ENCODE peak calls at places on chromosomes 11 and 22, in seven cellular contexts. O is adipocyte; E is effector memory CD8-positive, alpha-beta T cell; R is activated effector memory CD4-positive, alpha-beta T cell treated with anti-CD3 and anti-CD28 coated beads, Interleukin-2, amount 50 U/mL, for 16 hours; P is pulmonary artery endothelial cell; U is GM23248; I is stimulated activated CD8-positive, alpha-beta memory T cell treated with anti-CD3 and anti-CD28 coated beads, Interleukin-12 subunit alpha, Interleukin-12 subunit beta, amount 100 ng/mL, for 1 hour. J is an unnamed sample.

GRCh38 chr22:43867839-43868652 is 5.7 kb upstream of the SULT4A1 start:
- DNase-seq in O (peak; percentile 84), E (peak; percentile 7), R (peak; percentile 67), P (no peak), U (peak; percentile 71), I (no peak), J (no peak)

GRCh38 chr22:29306830-29307657 is 594 bp downstream of the GAS2L1 start:
- DNase-seq in O (peak; percentile 95), E (no peak), R (peak; percentile 79), P (no peak), U (peak; percentile 94), I (no peak), J (no peak)

GRCh38 chr11:125175166-125175565 is 10.6 kb downstream of the PKNOX2 start:
- DNase-seq in O (no peak), E (no peak), R (no peak), P (no peak), U (no peak), I (no peak), J (no peak)

GRCh38 chr22:46116491-46116958 is 33.8 kb upstream of the PPARA start:
- DNase-seq in O (peak; percentile 94), E (peak; percentile 74), R (peak; percentile 93), P (peak; percentile 63), U (peak; percentile 92), I (peak; percentile 81), J (peak; percentile 34)

GRCh38 chr11:111730871-111731591 is 35.2 kb downstream of the PPP2R1B start:
- DNase-seq in O (peak; percentile 48), E (no peak), R (no peak), P (no peak), U (peak; percentile 51), I (no peak), J (peak; percentile 52)

GRCh38 chr11:93396356-93396755 is 65.8 kb downstream of the DEUP1 start:
- DNase-seq in O (peak; percentile 51), E (no peak), R (no peak), P (no peak), U (peak; percentile 12), I (no peak), J (no peak)

GRCh38 chr11:84558085-84558905 is 1068.8 kb downstream of the DLG2 start:
- DNase-seq in O (peak; percentile 76), E (no peak), R (no peak), P (peak; percentile 2), U (peak; percentile 76), I (no peak), J (peak; percentile 14)

GRCh38 chr11:68200639-68201038 is 12.5 kb downstream of the KMT5B start:
- DNase-seq in O (peak; percentile 88), E (no peak), R (no peak), P (no peak), U (peak; percentile 93), I (no peak), J (no peak)

GRCh38 chr11:116881153-116881552 is 43.7 kb upstream of the APOA1 start:
- DNase-seq in O (no peak), E (no peak), R (no peak), P (no peak), U (no peak), I (no peak), J (no peak)

GRCh38 chr22:42365337-42365865 is 66.8 kb downstream of the NFAM1 start:
- DNase-seq in O (peak; percentile 51), E (no peak), R (no peak), P (no peak), U (no peak), I (no peak), J (no peak)

GRCh38 chr22:49302150-49302460 is 525.6 kb downstream of the BRD1 start:
- DNase-seq in O (no peak), E (no peak), R (no peak), P (no peak), U (no peak), I (no peak), J (no peak)

GRCh38 chr11:8005556-8005955 is 18.4 kb downstream of the EIF3F start:
- DNase-seq in O (no peak), E (no peak), R (no peak), P (no peak), U (no peak), I (no peak), J (no peak)

GRCh38 chr11:64607381-64608259 is 16.6 kb downstream of the SLC22A12 start:
- DNase-seq in O (no peak), E (no peak), R (no peak), P (no peak), U (peak; percentile 66), I (no peak), J (no peak)

GRCh38 chr11:69048056-69048717 is 545 bp upstream of the TPCN2 start:
- DNase-seq in O (no peak), E (no peak), R (no peak), P (no peak), U (no peak), I (no peak), J (no peak)